ENCODE peak calls at places on chromosomes 7 and 10, in five cellular contexts. One of them, this sample, is unnamed.

GRCh38 chr10:93147281-93147680 is 73.6 kb downstream of the CYP26A1 start:
- DNase-seq in neuronal stem cell: no peak
- DNase-seq in mesenchymal stem cell: no peak
- DNase-seq in H9: no peak
- DNase-seq in H1: no peak
- DNase-seq in this sample: peak

GRCh38 chr7:28381466-28381865 is 30.9 kb upstream of the CREB5 start:
- DNase-seq in neuronal stem cell: no peak
- DNase-seq in mesenchymal stem cell: no peak
- DNase-seq in H9: no peak
- DNase-seq in H1: no peak
- DNase-seq in this sample: no peak

GRCh38 chr7:139451638-139452037 is 31.8 kb downstream of the KLRG2 start:
- DNase-seq in neuronal stem cell: no peak
- DNase-seq in mesenchymal stem cell: no peak
- DNase-seq in H9: no peak
- DNase-seq in H1: no peak
- DNase-seq in this sample: peak

GRCh38 chr7:41445432-41445831 is 257.5 kb downstream of the INHBA start:
- DNase-seq in neuronal stem cell: no peak
- DNase-seq in mesenchymal stem cell: no peak
- DNase-seq in H9: no peak
- DNase-seq in H1: no peak
- DNase-seq in this sample: no peak

GRCh38 chr7:140053812-140054539 is 8.8 kb downstream of the PARP12 start:
- DNase-seq in neuronal stem cell: no peak
- DNase-seq in mesenchymal stem cell: no peak
- DNase-seq in H9: no peak
- DNase-seq in H1: peak
- DNase-seq in this sample: no peak

GRCh38 chr10:77501846-77502251 is 135.8 kb downstream of the KCNMA1 start:
- DNase-seq in neuronal stem cell: no peak
- DNase-seq in mesenchymal stem cell: peak
- DNase-seq in H9: no peak
- DNase-seq in H1: no peak
- DNase-seq in this sample: no peak

GRCh38 chr10:72171175-72171630 is 44.6 kb upstream of the ANAPC16 start:
- DNase-seq in neuronal stem cell: no peak
- DNase-seq in mesenchymal stem cell: peak
- DNase-seq in H9: no peak
- DNase-seq in H1: no peak
- DNase-seq in this sample: peak

GRCh38 chr10:112435013-112435619 is 11.6 kb downstream of the ZDHHC6 start:
- DNase-seq in neuronal stem cell: no peak
- DNase-seq in mesenchymal stem cell: peak
- DNase-seq in H9: no peak
- DNase-seq in H1: no peak
- DNase-seq in this sample: peak

GRCh38 chr10:102419561-102420442 is 834 bp upstream of the FBXL15 start:
- DNase-seq in neuronal stem cell: peak
- DNase-seq in mesenchymal stem cell: peak
- DNase-seq in H9: peak
- DNase-seq in H1: peak
- DNase-seq in this sample: no peak

GRCh38 chr7:70703785-70704184 is 428.2 kb upstream of the GALNT17 start:
- DNase-seq in neuronal stem cell: no peak
- DNase-seq in mesenchymal stem cell: no peak
- DNase-seq in H9: no peak
- DNase-seq in H1: no peak
- DNase-seq in this sample: no peak

DNA sequence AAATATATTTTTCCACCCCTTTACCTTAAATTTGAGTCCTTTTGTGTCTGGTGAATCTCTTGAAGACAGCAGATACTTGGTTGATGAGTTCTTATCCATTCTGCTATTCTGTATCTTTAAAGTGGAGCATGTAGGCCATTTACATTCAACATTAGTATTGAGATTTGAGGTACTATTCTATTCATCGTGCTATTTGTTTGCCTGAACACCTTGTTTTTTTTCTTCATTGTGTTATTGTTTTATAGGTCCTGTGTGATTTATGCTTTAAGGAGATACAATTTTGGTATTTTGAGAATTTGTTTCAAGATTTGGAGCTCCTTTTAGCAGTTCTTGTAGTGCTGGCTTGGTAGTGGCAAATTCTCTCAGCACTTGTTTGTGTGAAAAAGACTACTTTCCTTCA is 29.9 kb downstream of the GDI2 start:
- DNase-seq in neuronal stem cell: no peak
- DNase-seq in mesenchymal stem cell: no peak
- DNase-seq in H9: no peak
- DNase-seq in H1: no peak
- DNase-seq in this sample: no peak
- H2BK12ac ChIP-seq in neuronal stem cell: no peak
- H2BK12ac ChIP-seq in mesenchymal stem cell: no peak
- H2BK12ac ChIP-seq in H9: no peak
- H2BK12ac ChIP-seq in H1: no peak
- H2BK12ac ChIP-seq in this sample: no peak

GRCh38 chr10:48476279-48476982 is 128.4 kb downstream of the ARHGAP22 start:
- DNase-seq in neuronal stem cell: no peak
- DNase-seq in mesenchymal stem cell: no peak
- DNase-seq in H9: peak
- DNase-seq in H1: peak
- DNase-seq in this sample: no peak
- H3K18ac ChIP-seq in neuronal stem cell: peak
- H3K18ac ChIP-seq in mesenchymal stem cell: peak
- H3K18ac ChIP-seq in H9: peak
- H3K18ac ChIP-seq in H1: peak
- H3K18ac ChIP-seq in this sample: no peak

GRCh38 chr7:99268361-99268908 is 4.2 kb upstream of the MYH16 start:
- DNase-seq in neuronal stem cell: no peak
- DNase-seq in mesenchymal stem cell: no peak
- DNase-seq in H9: no peak
- DNase-seq in H1: no peak
- DNase-seq in this sample: no peak
- H2AFZ ChIP-seq in neuronal stem cell: no peak
- H2AFZ ChIP-seq in mesenchymal stem cell: peak
- H2AFZ ChIP-seq in H9: no peak
- H2AFZ ChIP-seq in H1: no peak
- H2AFZ ChIP-seq in this sample: no peak

GRCh38 chr7:19958309-19958896 is 185.0 kb upstream of the TMEM196 start:
- DNase-seq in neuronal stem cell: no peak
- DNase-seq in mesenchymal stem cell: peak
- DNase-seq in H9: no peak
- DNase-seq in H1: no peak
- DNase-seq in this sample: peak

GRCh38 chr7:19969859-19970493 is 196.6 kb upstream of the TMEM196 start:
- DNase-seq in neuronal stem cell: no peak
- DNase-seq in mesenchymal stem cell: peak
- DNase-seq in H9: no peak
- DNase-seq in H1: no peak
- DNase-seq in this sample: peak

GRCh38 chr7:19963695-19964094 is 190.3 kb upstream of the TMEM196 start:
- DNase-seq in neuronal stem cell: no peak
- DNase-seq in mesenchymal stem cell: no peak
- DNase-seq in H9: no peak
- DNase-seq in H1: no peak
- DNase-seq in this sample: no peak

GRCh38 chr7:19964198-19964597 is 190.8 kb upstream of the TMEM196 start:
- DNase-seq in neuronal stem cell: no peak
- DNase-seq in mesenchymal stem cell: no peak
- DNase-seq in H9: no peak
- DNase-seq in H1: no peak
- DNase-seq in this sample: no peak
- H2BK12ac ChIP-seq in neuronal stem cell: no peak
- H2BK12ac ChIP-seq in mesenchymal stem cell: no peak
- H2BK12ac ChIP-seq in H9: no peak
- H2BK12ac ChIP-seq in H1: no peak
- H2BK12ac ChIP-seq in this sample: no peak

DNA sequence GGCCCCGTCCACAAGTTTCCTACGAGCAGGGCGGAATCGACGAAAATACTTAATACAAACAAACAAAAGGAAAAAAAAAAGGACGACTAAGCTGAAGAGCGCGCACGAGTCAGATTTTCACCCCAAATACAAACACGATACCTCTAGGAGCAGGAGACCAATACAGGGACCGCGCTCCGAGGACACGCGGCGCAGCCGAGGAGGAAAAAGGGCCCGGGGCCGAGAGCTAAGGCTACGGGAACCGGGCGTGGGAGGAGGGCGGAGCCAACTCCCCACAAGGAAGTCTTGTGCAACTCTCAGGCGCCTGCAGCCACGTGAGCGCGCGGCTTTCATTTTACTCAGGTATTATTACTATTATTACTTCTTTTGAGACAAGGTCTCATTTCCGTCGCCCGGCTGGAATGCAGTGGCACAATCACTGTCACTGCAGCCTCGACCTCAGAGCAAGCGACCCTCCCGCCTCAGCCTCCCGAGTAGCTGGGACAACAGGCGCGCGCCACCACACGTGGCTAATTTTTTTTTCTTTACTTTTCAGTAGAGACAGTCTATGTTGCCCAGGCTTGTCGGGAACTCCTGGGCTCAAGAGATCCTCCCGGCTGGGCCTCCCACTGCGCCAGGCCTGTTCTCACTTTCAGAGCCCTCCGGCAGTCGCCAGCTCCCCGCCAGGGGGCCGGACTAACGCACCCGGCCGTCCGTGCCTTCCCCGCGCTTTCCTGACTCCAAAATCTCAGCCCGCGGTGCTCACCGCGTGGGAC is 1.2 kb downstream of the HNRNPF start:
- DNase-seq in neuronal stem cell: peak
- DNase-seq in mesenchymal stem cell: peak
- DNase-seq in H9: peak
- DNase-seq in H1: peak
- DNase-seq in this sample: peak
- H3K18ac ChIP-seq in neuronal stem cell: peak
- H3K18ac ChIP-seq in mesenchymal stem cell: peak
- H3K18ac ChIP-seq in H9: peak
- H3K18ac ChIP-seq in H1: peak
- H3K18ac ChIP-seq in this sample: peak

GRCh38 chr7:50662996-50663395 is 97.8 kb upstream of the DDC start:
- DNase-seq in neuronal stem cell: no peak
- DNase-seq in mesenchymal stem cell: no peak
- DNase-seq in H9: no peak
- DNase-seq in H1: no peak
- DNase-seq in this sample: no peak

GRCh38 chr7:50664937-50665336 is 99.7 kb upstream of the DDC start:
- DNase-seq in neuronal stem cell: no peak
- DNase-seq in mesenchymal stem cell: no peak
- DNase-seq in H9: no peak
- DNase-seq in H1: no peak
- DNase-seq in this sample: no peak

GRCh38 chr7:50665403-50666123 is 100.4 kb upstream of the DDC start:
- DNase-seq in neuronal stem cell: no peak
- DNase-seq in mesenchymal stem cell: peak
- DNase-seq in H9: no peak
- DNase-seq in H1: no peak
- DNase-seq in this sample: no peak

GRCh38 chr7:50663396-50664102 is 98.3 kb upstream of the DDC start:
- DNase-seq in neuronal stem cell: no peak
- DNase-seq in mesenchymal stem cell: no peak
- DNase-seq in H9: no peak
- DNase-seq in H1: no peak
- DNase-seq in this sample: no peak

GRCh38 chr7:50664461-50664922 is 99.3 kb upstream of the DDC start:
- DNase-seq in neuronal stem cell: no peak
- DNase-seq in mesenchymal stem cell: peak
- DNase-seq in H9: no peak
- DNase-seq in H1: no peak
- DNase-seq in this sample: no peak
- H2AFZ ChIP-seq in neuronal stem cell: no peak
- H2AFZ ChIP-seq in mesenchymal stem cell: no peak
- H2AFZ ChIP-seq in H9: no peak
- H2AFZ ChIP-seq in H1: no peak
- H2AFZ ChIP-seq in this sample: no peak

GRCh38 chr7:94052398-94053180 is 48.4 kb upstream of the BET1 start:
- DNase-seq in neuronal stem cell: no peak
- DNase-seq in mesenchymal stem cell: no peak
- DNase-seq in H9: no peak
- DNase-seq in H1: no peak
- DNase-seq in this sample: no peak

GRCh38 chr7:94056796-94057207 is 52.6 kb upstream of the BET1 start:
- DNase-seq in neuronal stem cell: no peak
- DNase-seq in mesenchymal stem cell: peak
- DNase-seq in H9: no peak
- DNase-seq in H1: no peak
- DNase-seq in this sample: peak

GRCh38 chr7:94054130-94054529 is 50.0 kb upstream of the BET1 start:
- DNase-seq in neuronal stem cell: no peak
- DNase-seq in mesenchymal stem cell: peak
- DNase-seq in H9: no peak
- DNase-seq in H1: no peak
- DNase-seq in this sample: no peak

GRCh38 chr7:94055963-94056362 is 51.8 kb upstream of the BET1 start:
- DNase-seq in neuronal stem cell: no peak
- DNase-seq in mesenchymal stem cell: no peak
- DNase-seq in H9: no peak
- DNase-seq in H1: no peak
- DNase-seq in this sample: no peak

DNA sequence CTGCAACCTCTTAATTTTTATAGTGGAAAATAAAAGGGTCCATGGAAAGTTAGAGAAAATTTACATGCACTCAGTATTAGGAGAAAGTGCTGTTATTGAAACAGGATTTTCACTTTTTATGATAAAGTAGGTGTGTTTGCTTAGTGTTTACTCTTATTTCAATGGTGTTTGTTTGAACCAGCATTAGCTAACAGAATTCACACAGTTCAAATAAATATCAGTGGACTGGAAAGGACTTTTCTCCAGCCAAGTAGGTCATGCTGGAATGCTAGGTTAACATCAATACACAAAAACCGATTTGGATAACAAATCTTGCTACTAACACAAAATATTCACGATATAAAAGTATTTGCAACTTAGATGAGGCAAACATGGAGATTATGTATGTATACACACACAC is 49.4 kb upstream of the BET1 start:
- DNase-seq in neuronal stem cell: no peak
- DNase-seq in mesenchymal stem cell: no peak
- DNase-seq in H9: no peak
- DNase-seq in H1: no peak
- DNase-seq in this sample: no peak
- H2BK12ac ChIP-seq in neuronal stem cell: no peak
- H2BK12ac ChIP-seq in mesenchymal stem cell: no peak
- H2BK12ac ChIP-seq in H9: no peak
- H2BK12ac ChIP-seq in H1: no peak
- H2BK12ac ChIP-seq in this sample: no peak

DNA sequence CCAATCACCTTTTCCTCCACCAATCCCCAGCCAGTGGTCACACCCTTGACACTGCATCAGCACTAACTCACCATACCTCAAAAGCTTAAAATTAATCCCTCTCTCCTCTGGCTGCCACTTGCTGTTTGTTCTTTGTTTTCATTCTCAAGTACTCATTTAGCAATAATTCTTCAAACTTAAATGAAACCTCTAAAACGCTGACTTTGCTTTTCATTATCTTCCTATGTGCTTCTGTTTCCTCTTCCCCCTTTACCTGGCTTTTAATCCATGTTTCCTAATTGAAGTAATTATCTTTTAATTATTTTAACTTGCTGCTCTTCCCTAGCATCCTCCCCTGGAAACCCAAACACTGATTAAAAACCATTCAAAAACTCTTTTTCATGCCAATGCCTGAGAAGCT is 348.9 kb upstream of the MEOX2 start:
- DNase-seq in neuronal stem cell: no peak
- DNase-seq in mesenchymal stem cell: no peak
- DNase-seq in H9: no peak
- DNase-seq in H1: no peak
- DNase-seq in this sample: no peak
- H3K18ac ChIP-seq in neuronal stem cell: no peak
- H3K18ac ChIP-seq in mesenchymal stem cell: no peak
- H3K18ac ChIP-seq in H9: no peak
- H3K18ac ChIP-seq in H1: no peak
- H3K18ac ChIP-seq in this sample: no peak

GRCh38 chr7:37032258-37032601 is 307.9 kb upstream of the AOAH start:
- DNase-seq in neuronal stem cell: no peak
- DNase-seq in mesenchymal stem cell: no peak
- DNase-seq in H9: no peak
- DNase-seq in H1: no peak
- DNase-seq in this sample: no peak
- H2AFZ ChIP-seq in neuronal stem cell: peak
- H2AFZ ChIP-seq in mesenchymal stem cell: no peak
- H2AFZ ChIP-seq in H9: no peak
- H2AFZ ChIP-seq in H1: no peak
- H2AFZ ChIP-seq in this sample: no peak

This sample was measured in trophoblast cell.